ENCODE peak calls at places on chromosome X, in four cellular contexts. T is upper lobe of left lung, M is stomach, A is spleen. N is an unnamed sample.

GRCh38 chrX:100913111-100913510 is 15.6 kb downstream of the XKRX start:
- DNase-seq in T (no peak), M (no peak), A (no peak), N (no peak)

GRCh38 chrX:145405012-145405411 is 157.7 kb downstream of the SPANXN1 start:
- DNase-seq in T (no peak), M (no peak), A (no peak), N (no peak)

GRCh38 chrX:7242613-7243012 is 94.7 kb upstream of the PUDP start:
- DNase-seq in T (no peak), M (no peak), A (no peak), N (no peak)

GRCh38 chrX:35625714-35626113 is 172.4 kb upstream of the MAGEB16 start:
- DNase-seq in T (no peak), M (no peak), A (no peak), N (no peak)

GRCh38 chrX:7711167-7711566 is 131.8 kb upstream of the VCX start:
- DNase-seq in T (no peak), M (no peak), A (no peak), N (no peak)

GRCh38 chrX:69361286-69361926 is 142.7 kb upstream of the NALF2 start:
- DNase-seq in T (no peak), M (no peak), A (no peak), N (no peak)

GRCh38 chrX:79080131-79080530 is 64.4 kb upstream of the GPR174 start:
- DNase-seq in T (no peak), M (no peak), A (no peak), N (no peak)

GRCh38 chrX:68307767-68308166 is 125.5 kb downstream of the OPHN1 start:
- DNase-seq in T (no peak), M (no peak), A (no peak), N (peak)

GRCh38 chrX:149825424-149825823 is 43.7 kb downstream of the MAGEA9 start:
- DNase-seq in T (no peak), M (no peak), A (peak), N (no peak)
- TF ChIP-seq CTCF in T (peak), M (no peak), A (no peak), N (no peak)

GRCh38 chrX:109760241-109760921 is 27.3 kb upstream of the ACSL4 start:
- DNase-seq in T (no peak), M (no peak), A (no peak), N (no peak)
- H3K27ac ChIP-seq in T (peak), M (no peak), A (no peak), N (no peak)

DNA sequence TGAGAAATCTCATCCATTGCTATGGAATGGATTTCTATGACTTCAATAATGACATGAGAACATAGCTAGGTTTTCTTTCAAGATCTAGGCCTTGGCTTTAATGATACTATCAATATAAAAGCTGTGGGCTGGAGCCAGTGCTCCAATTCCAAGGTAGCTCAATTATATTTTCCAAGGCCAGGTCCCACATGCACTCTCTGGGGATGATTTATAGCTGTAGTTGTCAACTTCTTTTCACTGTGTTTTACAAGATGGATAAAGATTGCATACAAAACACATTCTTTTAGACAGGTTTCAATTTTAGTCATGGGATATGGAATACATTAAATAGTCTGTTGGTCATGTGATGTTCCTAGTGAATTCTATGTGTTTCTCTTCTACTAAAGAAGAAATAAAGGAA is 156.7 kb downstream of the DCAF12L1 start:
- DNase-seq in T (no peak), M (no peak), A (no peak), N (no peak)
- TF ChIP-seq POLR2AphosphoS5 in T (no peak), M (no peak), A (no peak), N (no peak)

GRCh38 chrX:1813809-1814208 is 198.9 kb downstream of the ASMT start:
- DNase-seq in T (no peak), M (no peak), A (no peak), N (no peak)
- TF ChIP-seq CTCF in T (no peak), M (no peak), A (no peak), N (no peak)

GRCh38 chrX:10042055-10042454 is 74.9 kb downstream of the CLDN34 start:
- DNase-seq in T (no peak), M (no peak), A (no peak), N (no peak)

GRCh38 chrX:10043386-10043785 is 76.2 kb downstream of the CLDN34 start:
- DNase-seq in T (no peak), M (no peak), A (no peak), N (no peak)

GRCh38 chrX:10041383-10041782 is 74.2 kb downstream of the CLDN34 start:
- DNase-seq in T (no peak), M (no peak), A (no peak), N (no peak)

GRCh38 chrX:10045327-10046000 is 78.3 kb downstream of the CLDN34 start:
- DNase-seq in T (no peak), M (peak), A (no peak), N (peak)

DNA sequence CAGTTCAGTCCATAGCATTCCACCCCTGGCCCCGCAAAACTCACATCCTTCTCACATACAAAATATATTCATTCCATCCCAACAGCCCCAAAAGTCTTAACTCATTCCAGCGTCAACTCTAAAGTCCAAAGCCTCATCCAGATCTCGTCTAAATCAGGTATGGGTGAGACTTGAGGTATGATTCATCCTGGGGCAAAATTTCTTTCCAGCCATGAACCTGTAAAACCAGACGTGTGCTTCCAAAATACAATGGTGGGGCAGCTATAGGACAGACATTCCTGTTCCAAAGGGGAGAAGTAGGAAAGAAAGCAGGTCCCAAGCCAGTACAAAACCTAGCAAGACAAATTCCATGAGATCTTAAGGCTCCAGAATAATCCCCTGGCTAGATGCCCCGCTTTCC is 76.9 kb downstream of the CLDN34 start:
- DNase-seq in T (no peak), M (no peak), A (no peak), N (no peak)
- H3K27ac ChIP-seq in T (no peak), M (no peak), A (no peak), N (no peak)

DNA sequence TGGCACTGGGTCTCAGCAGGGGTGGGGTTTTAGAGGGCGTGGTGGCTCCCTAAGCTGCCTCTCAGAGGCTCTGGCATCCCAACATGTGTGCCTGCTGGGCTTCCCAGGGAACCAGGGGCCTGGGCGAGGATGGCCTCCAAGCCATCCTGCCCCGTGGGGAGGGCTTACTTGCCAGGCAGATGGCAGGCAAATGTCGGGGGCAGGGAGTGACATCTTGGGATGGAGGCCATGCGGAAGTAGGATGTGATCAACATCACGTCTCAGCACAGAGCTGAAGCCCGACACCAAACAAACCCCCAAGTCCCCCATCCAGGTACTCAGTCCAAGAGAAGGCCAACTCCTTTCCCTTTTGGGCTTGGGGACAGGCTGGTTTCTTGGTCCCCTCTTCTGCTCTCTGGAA is 4.7 kb downstream of the L1CAM start:
- DNase-seq in T (no peak), M (no peak), A (no peak), N (no peak)
- TF ChIP-seq POLR2AphosphoS5 in T (no peak), M (no peak), A (no peak), N (no peak)

GRCh38 chrX:30819080-30819479 is 70.0 kb downstream of the TAB3 start:
- DNase-seq in T (no peak), M (no peak), A (no peak), N (no peak)

GRCh38 chrX:30821116-30821515 is 67.9 kb downstream of the TAB3 start:
- DNase-seq in T (no peak), M (no peak), A (no peak), N (no peak)

GRCh38 chrX:30824275-30824674 is 64.8 kb downstream of the TAB3 start:
- DNase-seq in T (no peak), M (no peak), A (no peak), N (no peak)

GRCh38 chrX:30822719-30823118 is 66.3 kb downstream of the TAB3 start:
- DNase-seq in T (no peak), M (no peak), A (no peak), N (no peak)

GRCh38 chrX:30822068-30822671 is 66.9 kb downstream of the TAB3 start:
- DNase-seq in T (no peak), M (no peak), A (no peak), N (no peak)
- TF ChIP-seq CTCF in T (no peak), M (no peak), A (no peak), N (no peak)

GRCh38 chrX:2514131-2514530 is 13.4 kb upstream of the DHRSX start:
- DNase-seq in T (no peak), M (no peak), A (peak), N (no peak)

GRCh38 chrX:2512501-2512900 is 11.7 kb upstream of the DHRSX start:
- DNase-seq in T (no peak), M (no peak), A (peak), N (no peak)

GRCh38 chrX:2520539-2520938 is 19.8 kb upstream of the DHRSX start:
- DNase-seq in T (no peak), M (no peak), A (no peak), N (no peak)

GRCh38 chrX:2513120-2513664 is 12.4 kb upstream of the DHRSX start:
- DNase-seq in T (no peak), M (no peak), A (peak), N (no peak)

GRCh38 chrX:2516612-2517011 is 15.8 kb upstream of the DHRSX start:
- DNase-seq in T (no peak), M (no peak), A (peak), N (no peak)
- H3K27ac ChIP-seq in T (no peak), M (no peak), A (no peak), N (no peak)

GRCh38 chrX:123481908-123482873 is 250.7 kb downstream of the THOC2 start:
- DNase-seq in T (no peak), M (no peak), A (no peak), N (no peak)
- TF ChIP-seq POLR2AphosphoS5 in T (no peak), M (peak), A (no peak), N (no peak)

DNA sequence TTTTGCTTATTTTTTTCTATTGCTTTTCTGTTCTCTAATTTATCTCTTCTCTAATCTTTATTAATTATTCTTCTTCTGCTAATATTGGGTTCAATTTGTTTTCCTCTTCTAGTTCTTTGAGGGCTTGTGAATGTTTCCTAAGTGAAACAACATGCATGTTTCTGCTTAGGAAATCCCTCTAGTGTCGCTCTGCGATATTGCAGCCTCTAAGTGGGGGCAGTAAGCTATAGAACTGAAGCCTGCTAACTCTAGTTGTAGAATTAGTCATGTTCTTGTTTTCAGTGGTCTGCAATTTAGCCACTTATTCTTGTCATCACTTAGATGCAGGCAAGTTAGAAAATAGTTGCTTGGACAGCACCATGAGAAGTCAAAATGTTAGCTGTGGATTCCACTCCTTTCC is 222.6 kb downstream of the SPIN4 start:
- DNase-seq in T (no peak), M (no peak), A (no peak), N (no peak)
- TF ChIP-seq CTCF in T (peak), M (peak), A (no peak), N (no peak)